ENCODE peak calls at places on chromosomes 5 and 9, in ten cellular contexts. One of them, this sample, is unnamed.

GRCh38 chr5:150489358-150490295 is 18.3 kb upstream of the NDST1 start:
- DNase-seq in Karpas-422: peak; percentile 91
- DNase-seq in HAP-1: no peak
- DNase-seq in endodermal cell: peak; percentile 77
- DNase-seq in uterus: no peak
- DNase-seq in fibroblast of lung: peak; percentile 49
- DNase-seq in fibroblast of the aortic adventitia: no peak
- DNase-seq in testis: no peak
- DNase-seq in PC-9: no peak
- DNase-seq in GM23248: peak; percentile 82
- DNase-seq in this sample: no peak

GRCh38 chr9:3750311-3750710 is 224.5 kb upstream of the RFX3 start:
- DNase-seq in fibroblast of the aortic adventitia: no peak
- DNase-seq in Karpas-422: no peak
- DNase-seq in uterus: no peak
- DNase-seq in endodermal cell: no peak
- DNase-seq in testis: no peak
- DNase-seq in fibroblast of lung: no peak
- DNase-seq in GM23248: no peak
- DNase-seq in PC-9: no peak
- DNase-seq in HAP-1: no peak
- DNase-seq in this sample: no peak

GRCh38 chr9:109418827-109419226 is 79.3 kb downstream of the PTPN3 start:
- DNase-seq in GM23248: no peak
- DNase-seq in fibroblast of the aortic adventitia: no peak
- DNase-seq in uterus: no peak
- DNase-seq in fibroblast of lung: no peak
- DNase-seq in Karpas-422: peak; percentile 44
- DNase-seq in testis: no peak
- DNase-seq in HAP-1: peak; percentile 77
- DNase-seq in PC-9: no peak
- DNase-seq in endodermal cell: no peak
- DNase-seq in this sample: no peak

GRCh38 chr5:153135416-153135815 is 355.1 kb upstream of the GRIA1 start:
- DNase-seq in uterus: no peak
- DNase-seq in Karpas-422: no peak
- DNase-seq in fibroblast of lung: no peak
- DNase-seq in PC-9: no peak
- DNase-seq in GM23248: peak; percentile 22
- DNase-seq in HAP-1: no peak
- DNase-seq in endodermal cell: no peak
- DNase-seq in fibroblast of the aortic adventitia: no peak
- DNase-seq in testis: no peak
- DNase-seq in this sample: no peak

GRCh38 chr9:137031904-137032639 is at the start of gene FUT7:
- DNase-seq in endodermal cell: no peak
- DNase-seq in HAP-1: no peak
- DNase-seq in fibroblast of the aortic adventitia: no peak
- DNase-seq in Karpas-422: peak; percentile 84
- DNase-seq in GM23248: no peak
- DNase-seq in fibroblast of lung: no peak
- DNase-seq in uterus: no peak
- DNase-seq in testis: no peak
- DNase-seq in PC-9: no peak
- DNase-seq in this sample: peak; percentile 46

GRCh38 chr5:154244476-154244875 is 53.9 kb downstream of the GALNT10 start:
- DNase-seq in GM23248: no peak
- DNase-seq in PC-9: no peak
- DNase-seq in fibroblast of the aortic adventitia: no peak
- DNase-seq in HAP-1: no peak
- DNase-seq in endodermal cell: no peak
- DNase-seq in Karpas-422: no peak
- DNase-seq in testis: no peak
- DNase-seq in fibroblast of lung: no peak
- DNase-seq in uterus: no peak
- DNase-seq in this sample: no peak

GRCh38 chr9:107929439-107929838 is 439.9 kb upstream of the KLF4 start:
- DNase-seq in testis: peak; percentile 58
- DNase-seq in HAP-1: no peak
- DNase-seq in Karpas-422: no peak
- DNase-seq in fibroblast of lung: peak; percentile 73
- DNase-seq in endodermal cell: no peak
- DNase-seq in GM23248: peak; percentile 66
- DNase-seq in fibroblast of the aortic adventitia: peak; percentile 45
- DNase-seq in PC-9: no peak
- DNase-seq in uterus: peak; percentile 16
- DNase-seq in this sample: no peak

GRCh38 chr5:160926428-160926827 is 74.4 kb upstream of the ATP10B start:
- DNase-seq in HAP-1: no peak
- DNase-seq in GM23248: no peak
- DNase-seq in fibroblast of lung: no peak
- DNase-seq in endodermal cell: no peak
- DNase-seq in Karpas-422: no peak
- DNase-seq in uterus: no peak
- DNase-seq in PC-9: no peak
- DNase-seq in testis: no peak
- DNase-seq in fibroblast of the aortic adventitia: no peak
- DNase-seq in this sample: no peak

GRCh38 chr5:158634713-158635112 is 465.0 kb downstream of the EBF1 start:
- DNase-seq in PC-9: no peak
- DNase-seq in GM23248: peak; percentile 57
- DNase-seq in testis: no peak
- DNase-seq in HAP-1: no peak
- DNase-seq in fibroblast of lung: no peak
- DNase-seq in uterus: no peak
- DNase-seq in Karpas-422: no peak
- DNase-seq in fibroblast of the aortic adventitia: peak; percentile 77
- DNase-seq in endodermal cell: no peak
- DNase-seq in this sample: no peak

GRCh38 chr5:32249668-32250067 is 63.1 kb downstream of the MTMR12 start:
- DNase-seq in HAP-1: no peak
- DNase-seq in GM23248: no peak
- DNase-seq in fibroblast of the aortic adventitia: no peak
- DNase-seq in PC-9: no peak
- DNase-seq in uterus: no peak
- DNase-seq in Karpas-422: no peak
- DNase-seq in testis: no peak
- DNase-seq in fibroblast of lung: no peak
- DNase-seq in endodermal cell: no peak
- DNase-seq in this sample: no peak

GRCh38 chr5:179115845-179116524 is 55.8 kb downstream of the ZNF354C start:
- DNase-seq in testis: peak; percentile 10
- DNase-seq in fibroblast of lung: no peak
- DNase-seq in Karpas-422: no peak
- DNase-seq in uterus: no peak
- DNase-seq in HAP-1: no peak
- DNase-seq in fibroblast of the aortic adventitia: no peak
- DNase-seq in GM23248: no peak
- DNase-seq in endodermal cell: peak; percentile 14
- DNase-seq in PC-9: no peak
- DNase-seq in this sample: no peak

GRCh38 chr9:124010665-124011321 is 775 bp upstream of the LHX2 start:
- DNase-seq in Karpas-422: no peak
- DNase-seq in endodermal cell: peak; percentile 86
- DNase-seq in uterus: no peak
- DNase-seq in fibroblast of the aortic adventitia: no peak
- DNase-seq in HAP-1: no peak
- DNase-seq in fibroblast of lung: no peak
- DNase-seq in testis: no peak
- DNase-seq in GM23248: peak; percentile 67
- DNase-seq in PC-9: peak; percentile 25
- DNase-seq in this sample: no peak
- H3K4me3 ChIP-seq in Karpas-422: no peak overlapping the region
- H3K4me3 ChIP-seq in endodermal cell: no peak overlapping the region
- H3K4me3 ChIP-seq in uterus: no peak overlapping the region
- H3K4me3 ChIP-seq in fibroblast of the aortic adventitia: peak overlapping the region; percentile 22
- H3K4me3 ChIP-seq in HAP-1: peak overlapping the region; percentile 17
- H3K4me3 ChIP-seq in fibroblast of lung: no peak overlapping the region
- H3K4me3 ChIP-seq in testis: peak overlapping the region; percentile 15
- H3K4me3 ChIP-seq in GM23248: peak overlapping the region; percentile 71
- H3K4me3 ChIP-seq in PC-9: peak overlapping the region; percentile 36
- H3K4me3 ChIP-seq in this sample: no peak overlapping the region

DNA sequence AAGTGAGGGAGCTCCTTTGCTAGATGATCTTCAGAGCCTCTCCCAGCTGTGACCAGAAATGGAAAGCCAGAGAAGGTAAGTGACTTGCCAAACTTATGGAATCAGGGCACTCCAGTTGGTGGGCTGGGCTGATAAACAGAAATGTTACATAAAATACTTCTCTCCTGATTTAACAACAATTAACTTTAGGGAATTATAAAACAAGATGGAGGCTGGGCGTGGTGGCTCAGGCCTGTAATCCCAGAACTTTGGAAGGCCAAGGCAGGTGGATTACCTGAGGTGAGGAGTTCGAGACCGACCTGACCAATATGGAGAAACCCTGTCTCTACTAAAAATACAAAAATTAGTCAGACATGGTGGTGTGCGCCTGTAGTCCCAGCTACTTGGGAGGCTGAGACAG is 899 bp upstream of the MED10 start:
- DNase-seq in testis: no peak
- DNase-seq in endodermal cell: peak; percentile 33
- DNase-seq in GM23248: no peak
- DNase-seq in fibroblast of the aortic adventitia: no peak
- DNase-seq in PC-9: no peak
- DNase-seq in uterus: no peak
- DNase-seq in Karpas-422: no peak
- DNase-seq in fibroblast of lung: no peak
- DNase-seq in HAP-1: no peak
- DNase-seq in this sample: no peak
- H3K4me3 ChIP-seq in testis: peak overlapping the region; percentile 87
- H3K4me3 ChIP-seq in endodermal cell: peak overlapping the region; percentile 98
- H3K4me3 ChIP-seq in GM23248: peak overlapping the region; percentile 99
- H3K4me3 ChIP-seq in fibroblast of the aortic adventitia: no peak overlapping the region
- H3K4me3 ChIP-seq in PC-9: peak overlapping the region; percentile 93
- H3K4me3 ChIP-seq in uterus: no peak overlapping the region
- H3K4me3 ChIP-seq in Karpas-422: peak overlapping the region; percentile 94
- H3K4me3 ChIP-seq in fibroblast of lung: no peak overlapping the region
- H3K4me3 ChIP-seq in HAP-1: peak overlapping the region; percentile 91
- H3K4me3 ChIP-seq in this sample: peak overlapping the region; percentile 95

GRCh38 chr5:143064661-143065060 is 294.5 kb downstream of the ARHGAP26 start:
- DNase-seq in GM23248: peak; percentile 28
- DNase-seq in Karpas-422: no peak
- DNase-seq in fibroblast of the aortic adventitia: no peak
- DNase-seq in uterus: no peak
- DNase-seq in HAP-1: no peak
- DNase-seq in endodermal cell: no peak
- DNase-seq in fibroblast of lung: no peak
- DNase-seq in PC-9: no peak
- DNase-seq in testis: no peak
- DNase-seq in this sample: no peak
- H3K4me3 ChIP-seq in GM23248: no peak overlapping the region
- H3K4me3 ChIP-seq in Karpas-422: no peak overlapping the region
- H3K4me3 ChIP-seq in fibroblast of the aortic adventitia: no peak overlapping the region
- H3K4me3 ChIP-seq in uterus: no peak overlapping the region
- H3K4me3 ChIP-seq in HAP-1: no peak overlapping the region
- H3K4me3 ChIP-seq in endodermal cell: no peak overlapping the region
- H3K4me3 ChIP-seq in fibroblast of lung: no peak overlapping the region
- H3K4me3 ChIP-seq in PC-9: no peak overlapping the region
- H3K4me3 ChIP-seq in testis: no peak overlapping the region
- H3K4me3 ChIP-seq in this sample: no peak overlapping the region

GRCh38 chr5:15234366-15234765 is 265.6 kb upstream of the FBXL7 start:
- DNase-seq in testis: no peak
- DNase-seq in fibroblast of the aortic adventitia: no peak
- DNase-seq in endodermal cell: peak; percentile 76
- DNase-seq in HAP-1: no peak
- DNase-seq in fibroblast of lung: no peak
- DNase-seq in Karpas-422: no peak
- DNase-seq in GM23248: no peak
- DNase-seq in PC-9: no peak
- DNase-seq in uterus: no peak
- DNase-seq in this sample: no peak
- H3K4me3 ChIP-seq in testis: no peak overlapping the region
- H3K4me3 ChIP-seq in fibroblast of the aortic adventitia: no peak overlapping the region
- H3K4me3 ChIP-seq in endodermal cell: no peak overlapping the region
- H3K4me3 ChIP-seq in HAP-1: no peak overlapping the region
- H3K4me3 ChIP-seq in fibroblast of lung: no peak overlapping the region
- H3K4me3 ChIP-seq in Karpas-422: no peak overlapping the region
- H3K4me3 ChIP-seq in GM23248: no peak overlapping the region
- H3K4me3 ChIP-seq in PC-9: no peak overlapping the region
- H3K4me3 ChIP-seq in uterus: no peak overlapping the region
- H3K4me3 ChIP-seq in this sample: no peak overlapping the region

GRCh38 chr5:71887680-71888079 is 168.6 kb downstream of the CARTPT start:
- DNase-seq in Karpas-422: peak; percentile 89
- DNase-seq in fibroblast of lung: peak; percentile 93
- DNase-seq in fibroblast of the aortic adventitia: peak; percentile 93
- DNase-seq in PC-9: no peak
- DNase-seq in HAP-1: peak; percentile 16
- DNase-seq in GM23248: peak; percentile 89
- DNase-seq in uterus: no peak
- DNase-seq in testis: peak; percentile 40
- DNase-seq in endodermal cell: no peak
- DNase-seq in this sample: no peak
- H3K4me3 ChIP-seq in Karpas-422: peak overlapping the region; percentile 33
- H3K4me3 ChIP-seq in fibroblast of lung: no peak overlapping the region
- H3K4me3 ChIP-seq in fibroblast of the aortic adventitia: peak overlapping the region; percentile 26
- H3K4me3 ChIP-seq in PC-9: peak overlapping the region; percentile 40
- H3K4me3 ChIP-seq in HAP-1: no peak overlapping the region
- H3K4me3 ChIP-seq in GM23248: peak overlapping the region; percentile 22
- H3K4me3 ChIP-seq in uterus: no peak overlapping the region
- H3K4me3 ChIP-seq in testis: no peak overlapping the region
- H3K4me3 ChIP-seq in endodermal cell: no peak overlapping the region
- H3K4me3 ChIP-seq in this sample: peak overlapping the region; percentile 33

GRCh38 chr9:35499701-35500030 is 9.8 kb downstream of the RUSC2 start:
- DNase-seq in GM23248: no peak
- DNase-seq in endodermal cell: no peak
- DNase-seq in PC-9: no peak
- DNase-seq in testis: no peak
- DNase-seq in fibroblast of the aortic adventitia: no peak
- DNase-seq in fibroblast of lung: no peak
- DNase-seq in HAP-1: no peak
- DNase-seq in Karpas-422: no peak
- DNase-seq in uterus: no peak
- DNase-seq in this sample: no peak
- H3K4me3 ChIP-seq in GM23248: no peak overlapping the region
- H3K4me3 ChIP-seq in endodermal cell: peak overlapping the region; percentile 60
- H3K4me3 ChIP-seq in PC-9: no peak overlapping the region
- H3K4me3 ChIP-seq in testis: no peak overlapping the region
- H3K4me3 ChIP-seq in fibroblast of the aortic adventitia: no peak overlapping the region
- H3K4me3 ChIP-seq in fibroblast of lung: no peak overlapping the region
- H3K4me3 ChIP-seq in HAP-1: no peak overlapping the region
- H3K4me3 ChIP-seq in Karpas-422: no peak overlapping the region
- H3K4me3 ChIP-seq in uterus: no peak overlapping the region
- H3K4me3 ChIP-seq in this sample: no peak overlapping the region

This sample was measured in BE2C.